ENCODE peak calls at places on chromosomes 3 and 15, in eight cellular contexts. O is GM12865, G is psoas muscle, C is endothelial cell of umbilical vein, Z is ascending aorta, U is PC-3, X is GM06990, K is ovary. H is an unnamed sample.

GRCh38 chr3:107560166-107560565 is 37.4 kb downstream of the BBX start:
- DNase-seq in G (no peak), K (no peak), Z (no peak), O (no peak), X (no peak), U (no peak), C (no peak), H (no peak)

GRCh38 chr3:132256984-132257383 is 60.2 kb upstream of the ACP3 start:
- DNase-seq in C (peak), K (no peak), X (no peak), O (no peak), Z (no peak), U (peak), G (no peak), H (no peak)

GRCh38 chr15:56205061-56205876 is 38.4 kb downstream of the RFX7 start:
- DNase-seq in G (no peak), K (no peak), O (peak), Z (no peak), X (no peak), U (no peak), C (peak), H (no peak)

GRCh38 chr3:177284383-177284881 is 87.2 kb upstream of the TBL1XR1 start:
- DNase-seq in U (no peak), Z (no peak), C (no peak), G (peak), K (peak), O (no peak), X (no peak), H (no peak)

GRCh38 chr15:29263289-29263688 is 6.3 kb downstream of the NSMCE3 start:
- DNase-seq in G (no peak), U (no peak), X (no peak), K (no peak), C (no peak), O (no peak), Z (no peak), H (no peak)

GRCh38 chr3:13626915-13627460 is 78.1 kb downstream of the FBLN2 start:
- DNase-seq in C (no peak), O (no peak), K (no peak), U (no peak), G (no peak), Z (no peak), X (no peak), H (no peak)

GRCh38 chr15:82178061-82178460 is 84.5 kb downstream of the EFL1 start:
- DNase-seq in K (no peak), Z (no peak), G (no peak), C (no peak), X (no peak), U (peak), O (no peak), H (no peak)

GRCh38 chr15:70308011-70308761 is 210.5 kb upstream of the TLE3 start:
- DNase-seq in Z (no peak), U (no peak), O (peak), X (no peak), K (no peak), C (no peak), G (no peak), H (no peak)

GRCh38 chr15:56532766-56533455 is 68.0 kb upstream of the MNS1 start:
- DNase-seq in C (no peak), K (no peak), G (no peak), Z (no peak), U (no peak), X (no peak), O (peak), H (no peak)

GRCh38 chr3:107689355-107689754 is 166.6 kb downstream of the BBX start:
- DNase-seq in C (no peak), X (no peak), G (no peak), U (no peak), Z (no peak), K (no peak), O (no peak), H (no peak)

GRCh38 chr3:54243262-54243931 is 121.0 kb downstream of the CACNA2D3 start:
- DNase-seq in X (no peak), U (peak), O (peak), K (no peak), Z (no peak), G (no peak), C (no peak), H (no peak)

GRCh38 chr15:39735120-39735717 is 47.4 kb downstream of the FSIP1 start:
- DNase-seq in X (no peak), O (no peak), Z (no peak), C (no peak), G (no peak), U (peak), K (no peak), H (no peak)

GRCh38 chr3:50971487-50971924 is 296.8 kb downstream of the DOCK3 start:
- DNase-seq in X (no peak), Z (no peak), K (no peak), G (no peak), U (peak), O (peak), C (peak), H (peak)

GRCh38 chr15:91882858-91883586 is 29.5 kb downstream of the SLCO3A1 start:
- DNase-seq in G (peak), X (no peak), U (no peak), Z (no peak), K (no peak), O (no peak), C (no peak), H (no peak)

GRCh38 chr15:43903864-43904290 is 77.1 kb downstream of the WDR76 start:
- DNase-seq in O (peak), Z (no peak), U (peak), X (peak), G (no peak), K (peak), C (peak), H (peak)

GRCh38 chr15:33013827-33014445 is 180.6 kb downstream of the FMN1 start:
- DNase-seq in C (peak), Z (no peak), O (no peak), U (peak), X (no peak), G (no peak), K (no peak), H (no peak)

GRCh38 chr3:122350814-122351418 is 25.9 kb downstream of the CSTA start:
- DNase-seq in G (no peak), Z (no peak), O (no peak), C (no peak), U (peak), X (no peak), K (no peak), H (no peak)

GRCh38 chr3:135271562-135272290 is 476.7 kb downstream of the EPHB1 start:
- DNase-seq in X (no peak), Z (no peak), K (no peak), O (no peak), C (no peak), U (no peak), G (no peak), H (no peak)

GRCh38 chr15:82044373-82045178 is 1.2 kb downstream of the MEX3B start:
- DNase-seq in U (no peak), X (peak), O (peak), G (peak), K (peak), C (peak), Z (no peak), H (no peak)

GRCh38 chr15:48963524-48964113 is at the start of gene SHC4:
- DNase-seq in U (peak), O (peak), K (peak), X (no peak), G (peak), Z (no peak), C (peak), H (no peak)

GRCh38 chr3:124033360-124034015 is 41.6 kb upstream of the ROPN1 start:
- DNase-seq in U (peak), C (no peak), X (peak), Z (no peak), G (peak), O (no peak), K (peak), H (no peak)

GRCh38 chr15:56930663-56931313 is 12.3 kb downstream of the TCF12 start:
- DNase-seq in Z (no peak), X (no peak), K (no peak), G (no peak), U (no peak), C (no peak), O (no peak), H (no peak)

GRCh38 chr15:85047271-85047948 is 65.8 kb downstream of the PDE8A start:
- DNase-seq in G (no peak), Z (no peak), O (peak), C (peak), K (peak), X (no peak), U (peak), H (no peak)

GRCh38 chr3:193701896-193702644 is 109.1 kb downstream of the OPA1 start:
- DNase-seq in X (peak), C (no peak), G (no peak), Z (no peak), O (peak), K (no peak), U (peak), H (no peak)

GRCh38 chr3:55362206-55362960 is 124.7 kb downstream of the WNT5A start:
- DNase-seq in U (peak), O (no peak), G (no peak), X (no peak), Z (no peak), K (no peak), C (no peak), H (no peak)

GRCh38 chr15:25242957-25243799 is 195.6 kb downstream of the UBE3A start:
- DNase-seq in K (peak), X (no peak), Z (no peak), G (peak), C (no peak), U (no peak), O (no peak), H (no peak)

GRCh38 chr3:197394464-197395321 is 96.3 kb upstream of the DLG1 start:
- DNase-seq in C (peak), K (peak), G (peak), X (peak), O (peak), Z (no peak), U (peak), H (peak)

GRCh38 chr3:16906679-16907078 is 21.9 kb downstream of the PLCL2 start:
- DNase-seq in G (no peak), X (no peak), Z (no peak), C (peak), U (peak), K (no peak), O (peak), H (no peak)

GRCh38 chr15:80838012-80838411 is 58.8 kb downstream of the CEMIP start:
- DNase-seq in X (no peak), G (no peak), Z (no peak), O (no peak), K (no peak), C (no peak), U (no peak), H (no peak)

GRCh38 chr3:69272537-69272936 is 113.4 kb downstream of the FRMD4B start:
- DNase-seq in G (no peak), Z (no peak), U (no peak), K (no peak), C (no peak), O (no peak), X (no peak), H (no peak)

GRCh38 chr3:86792316-86792715 is 198.6 kb downstream of the VGLL3 start:
- DNase-seq in C (no peak), Z (no peak), U (peak), K (no peak), O (no peak), X (no peak), G (no peak), H (no peak)

GRCh38 chr15:69593981-69594966 is 141.7 kb downstream of the RPLP1 start:
- DNase-seq in U (peak), X (no peak), K (peak), O (no peak), Z (peak), G (peak), C (no peak), H (no peak)

DNA sequence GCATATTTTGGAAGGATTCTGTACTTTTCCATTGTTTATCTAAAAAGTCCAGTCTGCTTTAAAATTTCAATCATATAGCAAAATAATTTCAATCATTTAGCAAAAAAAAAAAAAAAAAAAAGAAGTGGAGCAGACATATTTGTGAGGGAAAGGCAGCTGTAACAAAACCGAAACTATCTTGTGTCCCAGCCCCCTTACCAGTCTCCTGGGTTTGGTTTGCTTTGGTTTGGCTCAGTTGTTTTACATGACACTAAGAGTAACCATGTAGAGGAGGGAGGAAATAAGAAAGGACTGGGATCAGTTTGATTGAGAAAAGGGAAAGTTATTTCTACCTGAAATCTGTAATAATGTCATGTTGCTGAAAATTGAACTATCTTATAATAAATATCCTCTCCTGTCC is 158.8 kb upstream of the GADL1 start:
- DNase-seq in G (no peak), U (no peak), X (no peak), O (no peak), Z (no peak), C (no peak), K (no peak), H (no peak)
- TF ChIP-seq CTCF in G (no peak), U (no peak), X (no peak), O (no peak), Z (no peak), C (no peak), K (no peak), H (no peak)

GRCh38 chr15:76345269-76345879 is 8.8 kb downstream of the ISL2 start:
- DNase-seq in C (no peak), G (no peak), U (no peak), K (no peak), Z (no peak), X (no peak), O (no peak), H (no peak)
- H3K4me3 ChIP-seq in C (no peak), G (no peak), U (peak), K (no peak), Z (peak), X (no peak), O (peak), H (no peak)

DNA sequence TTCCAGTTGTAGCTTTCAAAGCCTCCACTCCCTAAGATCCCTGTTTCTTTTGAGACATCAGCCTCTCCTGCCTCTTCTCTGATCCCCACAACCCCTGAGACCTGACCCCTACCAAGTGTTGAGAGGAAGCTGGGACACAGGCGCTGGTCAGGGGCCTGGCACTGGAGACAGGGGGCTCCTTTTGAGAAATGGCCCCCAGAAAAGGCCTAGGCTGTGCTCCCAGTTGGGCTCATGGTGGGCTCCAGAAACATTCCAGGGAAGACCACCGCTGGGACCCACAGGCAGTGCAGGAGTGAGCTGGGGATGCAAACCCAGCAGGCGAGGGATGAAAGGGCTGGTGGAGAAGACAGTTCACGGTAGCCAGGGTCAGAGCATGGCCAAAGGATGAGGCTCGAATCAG is 16.6 kb downstream of the SSUH2 start:
- DNase-seq in K (no peak), G (no peak), C (no peak), X (no peak), Z (no peak), U (no peak), O (no peak), H (no peak)
- TF ChIP-seq CTCF in K (no peak), G (no peak), C (no peak), X (no peak), Z (no peak), U (no peak), O (no peak), H (no peak)

GRCh38 chr3:8767667-8768363 is 1.6 kb downstream of the OXTR start:
- DNase-seq in X (peak), K (no peak), O (peak), C (peak), G (no peak), Z (no peak), U (peak), H (no peak)
- H3K4me3 ChIP-seq in X (peak), K (no peak), O (peak), C (no peak), G (peak), Z (peak), U (peak), H (peak)

GRCh38 chr3:31880020-31880419 is 101.0 kb downstream of the OSBPL10 start:
- DNase-seq in C (no peak), G (no peak), U (peak), X (peak), Z (no peak), O (peak), K (no peak), H (no peak)
- TF ChIP-seq CTCF in C (no peak), G (no peak), U (no peak), X (no peak), Z (no peak), O (no peak), K (no peak), H (no peak)

GRCh38 chr15:101138086-101138660 is 113.7 kb downstream of the CHSY1 start:
- DNase-seq in U (no peak), C (no peak), O (no peak), G (no peak), K (no peak), X (no peak), Z (no peak), H (no peak)

GRCh38 chr15:101138913-101139880 is 112.7 kb downstream of the CHSY1 start:
- DNase-seq in K (no peak), X (peak), O (peak), G (no peak), Z (no peak), C (no peak), U (no peak), H (peak)

GRCh38 chr15:101135532-101136166 is 116.2 kb downstream of the CHSY1 start:
- DNase-seq in Z (no peak), G (no peak), C (no peak), K (no peak), U (no peak), X (peak), O (peak), H (peak)

GRCh38 chr15:101136381-101137268 is 115.2 kb downstream of the CHSY1 start:
- DNase-seq in O (no peak), U (no peak), C (no peak), X (no peak), G (no peak), Z (no peak), K (no peak), H (no peak)

GRCh38 chr15:101137312-101137940 is 114.4 kb downstream of the CHSY1 start:
- DNase-seq in C (no peak), G (no peak), Z (no peak), O (no peak), K (no peak), X (no peak), U (no peak), H (no peak)
- H3K4me3 ChIP-seq in C (no peak), G (no peak), Z (no peak), O (no peak), K (no peak), X (no peak), U (no peak), H (no peak)

GRCh38 chr3:126371096-126371705 is 14.0 kb upstream of the KLF15 start:
- DNase-seq in X (no peak), K (peak), G (no peak), O (no peak), C (no peak), U (no peak), Z (no peak), H (no peak)

GRCh38 chr3:126370055-126370454 is 12.8 kb upstream of the KLF15 start:
- DNase-seq in O (no peak), U (no peak), C (no peak), X (no peak), K (no peak), G (no peak), Z (no peak), H (no peak)

GRCh38 chr3:126367316-126367805 is 10.2 kb upstream of the KLF15 start:
- DNase-seq in C (no peak), O (no peak), G (no peak), X (no peak), Z (no peak), U (no peak), K (no peak), H (no peak)

GRCh38 chr3:126370606-126371005 is 13.4 kb upstream of the KLF15 start:
- DNase-seq in G (no peak), K (no peak), Z (no peak), U (no peak), X (no peak), O (no peak), C (no peak), H (no peak)

GRCh38 chr3:126369490-126369889 is 12.3 kb upstream of the KLF15 start:
- DNase-seq in U (no peak), O (no peak), G (no peak), K (no peak), X (no peak), Z (no peak), C (no peak), H (no peak)
- TF ChIP-seq CTCF in U (no peak), O (no peak), G (no peak), K (no peak), X (no peak), Z (no peak), C (no peak), H (no peak)

GRCh38 chr15:61228025-61228901 is 839 bp downstream of the RORA start:
- DNase-seq in C (no peak), O (no peak), G (no peak), Z (no peak), U (peak), K (peak), X (no peak), H (no peak)
- H3K4me3 ChIP-seq in C (peak), O (no peak), G (peak), Z (peak), U (peak), K (peak), X (no peak), H (no peak)

GRCh38 chr3:153667341-153667740 is 453.8 kb upstream of the ARHGEF26 start:
- DNase-seq in G (no peak), Z (no peak), K (no peak), C (no peak), U (peak), X (no peak), O (no peak), H (no peak)

GRCh38 chr3:153666911-153667310 is 454.3 kb upstream of the ARHGEF26 start:
- DNase-seq in G (no peak), Z (no peak), C (no peak), X (no peak), O (no peak), K (no peak), U (no peak), H (no peak)

GRCh38 chr3:153673853-153674252 is 447.3 kb upstream of the ARHGEF26 start:
- DNase-seq in K (no peak), O (no peak), Z (no peak), X (no peak), U (peak), C (no peak), G (no peak), H (no peak)

GRCh38 chr3:153670577-153670976 is 450.6 kb upstream of the ARHGEF26 start:
- DNase-seq in Z (no peak), U (no peak), O (no peak), K (no peak), C (no peak), X (no peak), G (no peak), H (no peak)

GRCh38 chr3:153669527-153669926 is 451.7 kb upstream of the ARHGEF26 start:
- DNase-seq in C (no peak), G (no peak), X (no peak), Z (no peak), K (no peak), O (no peak), U (no peak), H (no peak)
- TF ChIP-seq CTCF in C (no peak), G (no peak), X (peak), Z (no peak), K (no peak), O (no peak), U (no peak), H (no peak)